ENCODE peak calls at places on chromosomes 3 and 15, in seven cellular contexts. One of them, this sample, is unnamed.
A peak's percentile ranks its signal among the peaks of the same experiment; 100 is the strongest.

GRCh38 chr15:53009093-53009492 is 219.0 kb upstream of the ONECUT1 start:
- DNase-seq in kidney: no peak
- DNase-seq in nucleus accumbens: no peak
- DNase-seq in adipocyte: no peak
- DNase-seq in IMR-90: no peak
- DNase-seq in neural crest cell: no peak
- DNase-seq in Caki2: no peak
- DNase-seq in this sample: no peak

GRCh38 chr15:41292521-41292920 is 39.9 kb downstream of the OIP5 start:
- DNase-seq in kidney: no peak
- DNase-seq in nucleus accumbens: no peak
- DNase-seq in adipocyte: no peak
- DNase-seq in IMR-90: no peak
- DNase-seq in neural crest cell: no peak
- DNase-seq in Caki2: no peak
- DNase-seq in this sample: no peak

GRCh38 chr3:100629728-100630127 is 20.3 kb downstream of the ADGRG7 start:
- DNase-seq in kidney: no peak
- DNase-seq in nucleus accumbens: no peak
- DNase-seq in adipocyte: no peak
- DNase-seq in IMR-90: no peak
- DNase-seq in neural crest cell: no peak
- DNase-seq in Caki2: no peak
- DNase-seq in this sample: no peak

GRCh38 chr15:56981160-56981559 is 62.7 kb downstream of the TCF12 start:
- DNase-seq in kidney: no peak
- DNase-seq in nucleus accumbens: no peak
- DNase-seq in adipocyte: no peak
- DNase-seq in IMR-90: no peak
- DNase-seq in neural crest cell: no peak
- DNase-seq in Caki2: no peak
- DNase-seq in this sample: no peak

GRCh38 chr15:52491460-52491859 is 37.2 kb downstream of the MYO5A start:
- DNase-seq in kidney: no peak
- DNase-seq in nucleus accumbens: no peak
- DNase-seq in adipocyte: peak; percentile 37
- DNase-seq in IMR-90: no peak
- DNase-seq in neural crest cell: no peak
- DNase-seq in Caki2: no peak
- DNase-seq in this sample: no peak

GRCh38 chr3:65953881-65954733 is 84.6 kb downstream of the MAGI1 start:
- DNase-seq in kidney: peak; percentile 82
- DNase-seq in nucleus accumbens: no peak
- DNase-seq in adipocyte: no peak
- DNase-seq in IMR-90: no peak
- DNase-seq in neural crest cell: no peak
- DNase-seq in Caki2: peak; percentile 82
- DNase-seq in this sample: no peak

GRCh38 chr15:59258317-59258716 is 51.7 kb downstream of the LDHAL6B start:
- DNase-seq in kidney: no peak
- DNase-seq in nucleus accumbens: no peak
- DNase-seq in adipocyte: no peak
- DNase-seq in IMR-90: no peak
- DNase-seq in neural crest cell: no peak
- DNase-seq in Caki2: peak; percentile 54
- DNase-seq in this sample: no peak

GRCh38 chr3:77041156-77041696 is 1.3 kb downstream of the ROBO2 start:
- DNase-seq in kidney: no peak
- DNase-seq in nucleus accumbens: no peak
- DNase-seq in adipocyte: peak; percentile 50
- DNase-seq in IMR-90: no peak
- DNase-seq in neural crest cell: no peak
- DNase-seq in Caki2: no peak
- DNase-seq in this sample: no peak

GRCh38 chr15:63178034-63178433 is 11.4 kb upstream of the RAB8B start:
- DNase-seq in kidney: no peak
- DNase-seq in nucleus accumbens: no peak
- DNase-seq in adipocyte: no peak
- DNase-seq in IMR-90: no peak
- DNase-seq in neural crest cell: no peak
- DNase-seq in Caki2: no peak
- DNase-seq in this sample: no peak

GRCh38 chr3:127715541-127715940 is 42.8 kb downstream of the ABTB1 start:
- DNase-seq in kidney: no peak
- DNase-seq in nucleus accumbens: no peak
- DNase-seq in adipocyte: no peak
- DNase-seq in IMR-90: no peak
- DNase-seq in neural crest cell: no peak
- DNase-seq in Caki2: no peak
- DNase-seq in this sample: no peak

GRCh38 chr3:111351334-111351733 is 190.7 kb upstream of the CD96 start:
- DNase-seq in kidney: no peak
- DNase-seq in nucleus accumbens: no peak
- DNase-seq in adipocyte: peak; percentile 43
- DNase-seq in IMR-90: peak; percentile 5
- DNase-seq in neural crest cell: no peak
- DNase-seq in Caki2: no peak
- DNase-seq in this sample: no peak

GRCh38 chr3:140276698-140277097 is 341.7 kb downstream of the CLSTN2 start:
- DNase-seq in kidney: no peak
- DNase-seq in nucleus accumbens: no peak
- DNase-seq in adipocyte: peak; percentile 18
- DNase-seq in IMR-90: peak; percentile 1
- DNase-seq in neural crest cell: peak; percentile 4
- DNase-seq in Caki2: peak; percentile 10
- DNase-seq in this sample: no peak

GRCh38 chr15:68994149-68994548 is 20.3 kb upstream of the NOX5 start:
- DNase-seq in kidney: no peak
- DNase-seq in nucleus accumbens: no peak
- DNase-seq in adipocyte: peak; percentile 47
- DNase-seq in IMR-90: peak; percentile 39
- DNase-seq in neural crest cell: no peak
- DNase-seq in Caki2: no peak
- DNase-seq in this sample: no peak

GRCh38 chr3:194120789-194121770 is 14.9 kb upstream of the HES1 start:
- DNase-seq in kidney: no peak
- DNase-seq in nucleus accumbens: no peak
- DNase-seq in adipocyte: no peak
- DNase-seq in IMR-90: no peak
- DNase-seq in neural crest cell: no peak
- DNase-seq in Caki2: no peak
- DNase-seq in this sample: no peak

GRCh38 chr15:82100116-82100795 is 54.4 kb upstream of the MEX3B start:
- DNase-seq in kidney: no peak
- DNase-seq in nucleus accumbens: no peak
- DNase-seq in adipocyte: peak; percentile 72
- DNase-seq in IMR-90: peak; percentile 53
- DNase-seq in neural crest cell: no peak
- DNase-seq in Caki2: no peak
- DNase-seq in this sample: no peak

GRCh38 chr3:175426805-175427204 is 567.7 kb downstream of the NAALADL2 start:
- DNase-seq in kidney: no peak
- DNase-seq in nucleus accumbens: no peak
- DNase-seq in adipocyte: peak; percentile 36
- DNase-seq in IMR-90: peak; percentile 45
- DNase-seq in neural crest cell: no peak
- DNase-seq in Caki2: peak; percentile 13
- DNase-seq in this sample: no peak

GRCh38 chr15:95684693-95685115 is 645.8 kb upstream of the NR2F2 start:
- DNase-seq in kidney: no peak
- DNase-seq in nucleus accumbens: no peak
- DNase-seq in adipocyte: peak; percentile 68
- DNase-seq in IMR-90: peak; percentile 93
- DNase-seq in neural crest cell: no peak
- DNase-seq in Caki2: peak; percentile 71
- DNase-seq in this sample: no peak

GRCh38 chr3:102906837-102907236 is 472.0 kb downstream of the ZPLD1 start:
- DNase-seq in kidney: no peak
- DNase-seq in nucleus accumbens: no peak
- DNase-seq in adipocyte: no peak
- DNase-seq in IMR-90: no peak
- DNase-seq in neural crest cell: no peak
- DNase-seq in Caki2: no peak
- DNase-seq in this sample: no peak

GRCh38 chr15:29671308-29671981 is 150.8 kb downstream of the TJP1 start:
- DNase-seq in kidney: no peak
- DNase-seq in nucleus accumbens: no peak
- DNase-seq in adipocyte: no peak
- DNase-seq in IMR-90: peak; percentile 36
- DNase-seq in neural crest cell: no peak
- DNase-seq in Caki2: no peak
- DNase-seq in this sample: no peak

This sample was measured in KG1.